ENCODE peak calls at places on chromosomes 12 and 14, in four cellular contexts. T, A, J and W are unnamed samples.

GRCh38 chr12:52049286-52049685 is 2.0 kb upstream of the NR4A1 start:
- DNase-seq in T (no peak), A (no peak), J (no peak), W (no peak)

GRCh38 chr12:102816816-102817434 is 100.1 kb downstream of the PAH start:
- DNase-seq in T (peak), A (no peak), J (peak), W (no peak)

GRCh38 chr12:103540319-103540718 is 44.6 kb upstream of the C12orf42 start:
- DNase-seq in T (no peak), A (no peak), J (no peak), W (no peak)

GRCh38 chr12:111529424-111530368 is 69.4 kb downstream of the ATXN2 start:
- DNase-seq in T (no peak), A (peak), J (peak), W (peak)

GRCh38 chr14:21703357-21704339 is 30.0 kb upstream of the OR4E1 start:
- DNase-seq in T (no peak), A (no peak), J (no peak), W (no peak)

GRCh38 chr12:92696240-92696639 is 6.5 kb upstream of the PLEKHG7 start:
- DNase-seq in T (no peak), A (peak), J (peak), W (no peak)

GRCh38 chr14:78921856-78922255 is 751.7 kb downstream of the NRXN3 start:
- DNase-seq in T (peak), A (peak), J (peak), W (peak)

GRCh38 chr12:5480218-5480952 is 48.5 kb downstream of the NTF3 start:
- DNase-seq in T (no peak), A (peak), J (no peak), W (no peak)

GRCh38 chr12:132084681-132085635 is 59.2 kb downstream of the DDX51 start:
- DNase-seq in T (no peak), A (no peak), J (peak), W (no peak)

DNA sequence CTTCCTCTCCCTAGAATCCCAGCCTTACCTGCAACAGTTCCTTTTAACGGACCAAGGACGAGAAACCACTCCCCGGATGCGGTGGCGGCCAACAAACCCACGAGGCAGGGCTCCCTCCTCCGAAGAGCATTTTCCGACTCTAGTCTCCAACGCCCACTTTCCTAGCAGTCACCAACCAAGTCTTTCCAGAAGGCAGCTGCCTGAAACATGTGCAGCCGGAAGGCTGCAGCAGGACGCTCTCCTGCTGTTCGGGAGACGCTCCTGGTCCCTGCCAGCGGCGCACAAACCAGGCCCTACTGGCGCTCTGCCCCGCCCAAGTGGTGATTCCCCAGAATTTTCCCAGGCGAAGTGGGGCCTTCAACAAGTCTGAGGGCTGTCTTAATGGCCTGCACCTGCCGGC is 21.1 kb upstream of the ADAM20 start:
- DNase-seq in T (no peak), A (no peak), J (peak), W (no peak)
- H3K4me3 ChIP-seq in T (no peak), A (no peak), J (peak), W (no peak)

GRCh38 chr14:98136420-98136819 is 1135.6 kb downstream of the BCL11B start:
- DNase-seq in T (no peak), A (no peak), J (no peak), W (no peak)

GRCh38 chr14:98136019-98136418 is 1136.0 kb downstream of the BCL11B start:
- DNase-seq in T (no peak), A (no peak), J (no peak), W (no peak)

GRCh38 chr14:98140862-98141261 is 1131.1 kb downstream of the BCL11B start:
- DNase-seq in T (no peak), A (no peak), J (no peak), W (no peak)

GRCh38 chr14:98137626-98138025 is 1134.4 kb downstream of the BCL11B start:
- DNase-seq in T (no peak), A (no peak), J (no peak), W (no peak)

DNA sequence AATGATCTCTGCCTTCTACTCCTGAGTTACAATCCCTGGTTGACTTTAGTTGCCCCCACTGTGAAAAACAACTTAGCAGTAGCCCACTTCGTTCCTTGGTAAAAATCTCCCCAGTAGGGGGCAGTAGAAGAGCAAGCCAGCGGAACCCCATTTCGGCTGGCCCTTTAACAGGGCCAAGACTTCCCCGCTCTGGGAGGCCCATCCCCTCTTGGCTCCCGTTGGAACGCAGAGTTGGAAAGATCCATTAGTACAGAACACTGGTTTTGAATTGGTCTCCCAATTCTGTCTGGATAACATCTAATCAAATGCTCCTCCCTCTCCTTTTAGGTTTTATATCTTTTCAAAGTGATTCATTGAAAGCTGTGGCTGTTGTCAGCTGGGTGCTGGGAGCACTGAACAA is 1133.3 kb downstream of the BCL11B start:
- DNase-seq in T (no peak), A (no peak), J (peak), W (no peak)
- H3K4me3 ChIP-seq in T (no peak), A (no peak), J (no peak), W (no peak)

GRCh38 chr12:913919-914718 is 35.4 kb downstream of the RAD52 start:
- DNase-seq in T (peak), A (peak), J (peak), W (peak)

GRCh38 chr12:910416-910815 is 39.1 kb downstream of the RAD52 start:
- DNase-seq in T (no peak), A (no peak), J (no peak), W (no peak)

GRCh38 chr12:915090-915489 is 34.4 kb downstream of the RAD52 start:
- DNase-seq in T (no peak), A (no peak), J (no peak), W (no peak)

GRCh38 chr12:911191-911826 is 38.2 kb downstream of the RAD52 start:
- DNase-seq in T (no peak), A (no peak), J (peak), W (no peak)

DNA sequence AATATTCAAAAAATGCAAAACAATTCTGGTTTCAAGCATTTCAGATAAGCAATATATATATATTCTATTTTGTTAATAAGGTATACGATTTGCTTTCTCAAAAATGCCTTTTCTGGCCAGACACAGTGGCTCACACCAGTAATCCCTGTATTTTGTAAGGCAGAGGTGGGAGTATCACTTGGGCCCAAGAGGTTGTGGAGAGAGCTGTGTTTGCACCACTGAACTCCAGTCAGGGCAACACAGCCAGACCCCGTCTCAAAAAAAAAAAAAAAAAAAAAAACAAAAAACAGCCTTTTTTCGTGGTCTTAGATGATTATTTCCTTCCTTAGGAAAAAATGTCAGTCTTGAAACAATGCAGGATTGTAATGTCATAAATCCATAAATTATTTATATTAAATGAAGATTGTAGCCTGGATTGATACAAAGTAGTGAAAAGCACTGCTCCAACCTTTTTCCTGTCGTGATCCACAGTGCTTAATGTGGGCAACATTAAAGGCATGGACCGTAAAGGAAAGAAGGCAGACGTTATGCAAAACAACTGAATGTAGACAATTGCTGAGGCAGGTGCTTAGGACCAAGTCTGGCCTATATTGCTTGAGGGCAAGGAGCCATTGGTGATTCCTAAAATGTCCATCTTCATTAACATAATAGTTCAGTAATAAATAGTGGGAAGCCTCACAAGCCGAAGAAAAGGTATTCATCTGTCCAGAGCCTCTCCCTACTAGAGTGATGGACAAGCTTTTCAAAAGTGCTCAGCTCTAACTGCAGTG is 36.8 kb downstream of the RAD52 start:
- DNase-seq in T (no peak), A (no peak), J (no peak), W (no peak)
- H3K4me3 ChIP-seq in T (no peak), A (no peak), J (no peak), W (no peak)

GRCh38 chr12:49548822-49549648 is 10.2 kb downstream of the KCNH3 start:
- DNase-seq in T (no peak), A (no peak), J (no peak), W (no peak)
- H3K4me3 ChIP-seq in T (peak), A (peak), J (peak), W (no peak)

GRCh38 chr14:91377700-91378652 is 39.6 kb downstream of the CCDC88C start:
- DNase-seq in T (no peak), A (no peak), J (no peak), W (no peak)
- H3K4me3 ChIP-seq in T (no peak), A (no peak), J (no peak), W (no peak)

GRCh38 chr12:121764808-121765207 is 28.7 kb downstream of the RHOF start:
- DNase-seq in T (no peak), A (no peak), J (no peak), W (no peak)
- H3K4me3 ChIP-seq in T (no peak), A (no peak), J (no peak), W (no peak)

DNA sequence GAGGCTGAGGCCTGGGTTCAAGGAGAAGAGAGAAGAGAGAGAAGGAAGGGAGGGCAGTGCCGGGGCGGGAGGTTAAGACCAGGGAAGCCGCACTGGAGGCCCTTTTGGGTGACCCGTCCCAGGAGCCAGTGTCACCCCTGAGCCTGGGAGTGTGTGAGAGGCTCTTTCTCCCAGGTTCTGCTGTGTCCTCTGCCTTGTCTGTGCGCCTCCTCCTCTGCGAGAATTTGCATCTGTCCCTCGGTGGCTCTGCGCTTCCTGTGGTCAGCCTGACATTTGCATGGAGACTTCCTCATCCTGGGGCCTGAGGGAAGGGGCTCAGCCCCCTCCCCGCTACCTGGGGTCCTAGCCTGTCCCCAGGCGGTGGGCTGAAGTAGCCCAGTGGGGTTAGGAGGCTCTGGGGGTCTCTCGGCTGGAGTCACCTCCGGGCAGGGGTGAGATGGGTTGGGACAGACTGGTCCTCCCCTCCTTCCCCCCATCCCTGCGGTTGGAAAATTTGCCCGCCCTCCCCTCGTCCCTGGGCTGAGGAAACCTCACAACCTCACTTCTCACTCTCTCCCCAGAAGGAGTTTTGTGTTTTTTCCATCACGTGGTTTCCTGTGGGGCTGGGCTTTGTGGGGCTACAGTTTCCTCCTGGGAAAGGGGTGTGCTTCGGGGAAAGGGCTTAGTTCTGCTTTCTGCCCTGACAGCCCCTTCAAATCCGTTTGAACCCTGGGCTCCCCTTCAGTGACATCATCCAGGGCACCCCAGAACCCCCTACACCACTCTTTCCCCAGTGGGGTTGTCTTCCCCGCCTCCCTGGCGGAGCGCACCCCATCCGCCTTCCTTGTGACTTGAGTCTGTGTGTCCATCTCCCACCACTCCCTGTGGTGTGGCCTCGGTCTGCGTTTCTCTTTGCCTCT is 2.5 kb downstream of the PTPN6 start:
- DNase-seq in T (no peak), A (no peak), J (no peak), W (no peak)
- H3K4me3 ChIP-seq in T (no peak), A (no peak), J (no peak), W (no peak)

DNA sequence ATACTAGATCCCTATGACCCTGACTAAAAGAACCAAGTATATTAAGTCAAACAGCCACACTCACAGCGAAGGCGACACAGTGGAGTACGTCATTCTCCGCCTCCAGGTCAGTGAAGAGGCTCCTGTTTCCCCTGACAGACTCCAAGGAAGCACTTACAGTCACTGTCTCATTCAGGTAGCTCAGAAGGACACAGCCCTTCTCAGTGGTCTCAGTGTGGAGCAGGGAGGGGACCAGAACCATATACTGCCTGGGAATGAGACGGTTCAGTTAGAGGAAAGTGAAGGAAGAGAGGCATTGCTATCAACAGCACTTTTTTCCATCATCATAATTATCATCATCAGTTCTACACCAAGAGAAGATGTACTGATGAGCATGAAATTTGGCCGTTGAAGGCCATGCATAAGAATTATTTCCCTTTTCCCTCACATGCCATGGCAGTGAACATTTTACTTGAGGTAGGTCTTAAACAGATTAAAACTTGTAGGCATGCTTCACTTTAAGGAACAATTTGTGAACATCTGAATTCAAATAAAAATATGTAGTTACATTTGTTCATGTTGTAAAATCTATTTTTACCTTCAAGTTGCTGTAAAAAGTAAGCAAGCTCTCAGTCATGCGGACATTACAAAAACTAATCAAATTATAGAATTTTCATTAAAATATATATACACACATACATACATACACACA is 2.3 kb downstream of the A2M start:
- DNase-seq in T (no peak), A (no peak), J (no peak), W (no peak)
- H3K4me3 ChIP-seq in T (no peak), A (no peak), J (no peak), W (no peak)

DNA sequence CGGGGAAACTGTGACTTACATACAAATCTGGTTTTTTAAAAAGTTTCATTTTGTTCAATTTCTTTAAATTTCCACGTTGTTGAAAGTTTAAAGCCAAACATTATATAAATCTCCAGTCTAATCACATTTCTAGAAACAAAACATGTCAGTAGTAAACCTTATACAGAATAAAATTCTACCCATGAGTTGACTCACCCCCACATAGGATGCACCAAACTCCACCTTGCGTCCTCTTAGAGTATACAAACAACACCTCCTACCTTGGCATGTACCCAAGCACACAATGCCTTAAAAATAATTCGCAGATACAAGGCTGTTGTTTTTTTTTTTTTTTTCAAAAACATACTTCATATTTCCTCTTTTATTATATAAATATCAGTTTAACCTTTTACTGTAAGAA is 3.4 kb downstream of the FBXL14 start:
- DNase-seq in T (no peak), A (no peak), J (no peak), W (no peak)
- H3K4me3 ChIP-seq in T (peak), A (peak), J (peak), W (peak)

GRCh38 chr14:31190717-31191263 is 16.8 kb downstream of the HECTD1 start:
- DNase-seq in T (no peak), A (no peak), J (no peak), W (no peak)
- H3K4me3 ChIP-seq in T (no peak), A (no peak), J (no peak), W (no peak)